ENCODE peak calls at places on chromosomes 3 and 15, in four cellular contexts. L is heart right ventricle; K is DND-41; N is CD4-positive, alpha-beta T cell. Y is an unnamed sample.

GRCh38 chr3:122679085-122679466 is 1.6 kb upstream of the PARP14 start:
- DNase-seq in K (peak), N (peak), L (peak), Y (peak)

GRCh38 chr3:55658297-55659022 is 171.4 kb upstream of the WNT5A start:
- DNase-seq in K (no peak), N (no peak), L (no peak), Y (no peak)

GRCh38 chr3:189353988-189354735 is 182.4 kb downstream of the TPRG1 start:
- DNase-seq in K (no peak), N (no peak), L (no peak), Y (no peak)

GRCh38 chr3:126517986-126518778 is 609 bp upstream of the UROC1 start:
- DNase-seq in N (no peak), K (no peak), L (no peak), Y (peak)

GRCh38 chr15:100726070-100726420 is 123.7 kb downstream of the ASB7 start:
- DNase-seq in L (no peak), N (no peak), K (no peak), Y (no peak)

GRCh38 chr3:174440350-174440716 is 418.8 kb upstream of the NAALADL2 start:
- DNase-seq in L (no peak), N (no peak), K (peak), Y (no peak)

GRCh38 chr15:59186501-59186900 is 20.1 kb upstream of the LDHAL6B start:
- DNase-seq in K (no peak), L (no peak), N (no peak), Y (no peak)

GRCh38 chr3:66101901-66102300 is 63.2 kb upstream of the MAGI1 start:
- DNase-seq in L (no peak), K (no peak), N (no peak), Y (no peak)

GRCh38 chr15:63503739-63504246 is 600 bp upstream of the USP3 start:
- DNase-seq in N (peak), L (no peak), K (peak), Y (peak)
- H3K27ac ChIP-seq in N (peak), L (peak), K (peak), Y (peak)

DNA sequence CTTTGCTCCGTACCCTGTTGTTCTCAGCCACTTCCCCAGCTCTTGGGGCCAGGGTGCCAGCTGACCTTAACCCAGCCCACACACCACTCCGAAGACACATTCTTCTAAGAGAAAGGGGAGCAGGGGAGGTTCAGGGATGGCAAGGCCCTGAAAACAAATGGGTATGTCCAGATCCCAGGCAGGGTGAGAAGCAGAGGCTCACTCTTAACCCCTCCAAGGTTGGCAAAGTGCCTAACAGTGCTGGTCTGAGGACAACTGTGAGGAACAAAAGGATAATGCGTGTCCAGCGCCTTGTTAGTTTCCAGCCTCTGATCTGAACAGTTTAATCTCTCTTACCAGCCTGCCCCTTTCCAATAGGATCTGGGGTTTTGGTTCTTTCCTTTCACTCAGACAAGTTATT is 1.5 kb downstream of the TMEM44 start:
- DNase-seq in L (no peak), N (no peak), K (peak), Y (no peak)
- H3K27ac ChIP-seq in L (no peak), N (no peak), K (no peak), Y (no peak)

DNA sequence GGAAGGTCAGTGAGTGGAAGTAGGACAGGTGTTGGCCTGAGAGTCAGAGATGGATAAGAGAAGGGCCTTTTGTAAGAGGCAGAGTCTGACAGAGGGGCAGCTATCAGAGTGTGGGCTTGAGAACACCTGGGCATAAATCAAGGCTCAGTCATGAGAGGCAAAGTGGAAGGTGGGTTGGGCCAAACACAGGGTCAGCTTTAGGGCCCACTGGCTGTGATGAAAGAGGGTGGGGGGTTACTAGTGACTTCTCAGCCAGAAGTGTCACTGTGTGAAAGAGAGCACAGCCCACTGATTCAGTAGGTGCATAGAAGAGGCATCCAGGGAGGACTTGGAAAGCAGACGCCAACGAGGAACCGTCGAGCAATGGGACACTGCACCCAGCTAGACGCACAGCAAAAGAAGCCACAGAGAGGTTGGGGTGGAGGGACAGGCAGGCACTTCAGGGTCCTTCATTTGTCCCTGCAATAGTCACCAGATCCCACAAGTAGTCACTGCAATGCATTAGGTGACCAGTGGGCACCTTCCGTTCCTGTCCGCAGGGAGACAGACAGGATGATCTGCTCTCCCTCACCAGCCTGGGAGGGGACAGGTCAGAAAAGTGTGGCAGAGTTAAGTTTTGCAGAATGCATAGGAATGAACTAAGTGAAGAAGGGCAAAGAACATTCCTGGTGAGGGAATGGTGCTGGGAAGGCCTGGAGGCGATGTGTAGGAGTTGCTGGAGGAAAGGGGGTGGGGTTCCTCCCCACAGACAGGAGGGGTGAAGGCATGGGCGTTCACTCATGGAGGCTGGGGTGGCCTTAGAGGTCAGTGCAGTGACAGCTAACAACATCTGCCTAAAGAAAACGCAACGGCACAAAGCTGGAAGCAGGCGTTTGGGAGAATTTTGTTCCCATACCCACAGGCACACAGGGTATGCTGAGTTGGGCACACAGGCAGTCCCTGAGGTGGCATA is 36.3 kb downstream of the MESD start:
- DNase-seq in L (no peak), N (no peak), K (no peak), Y (no peak)
- H3K27ac ChIP-seq in L (no peak), N (no peak), K (no peak), Y (no peak)

GRCh38 chr3:16112910-16113504 is 61.5 kb upstream of the GALNT15 start:
- DNase-seq in L (no peak), N (no peak), K (no peak), Y (no peak)
- H3K27ac ChIP-seq in L (no peak), N (no peak), K (no peak), Y (no peak)

GRCh38 chr3:9770276-9770812 is 597 bp upstream of the CAMK1 start:
- DNase-seq in N (no peak), K (no peak), L (peak), Y (peak)
- H3K27ac ChIP-seq in N (no peak), K (no peak), L (peak), Y (peak)

GRCh38 chr3:43349759-43350158 is 63.4 kb downstream of the SNRK start:
- DNase-seq in L (no peak), K (no peak), N (no peak), Y (no peak)
- H3K27ac ChIP-seq in L (peak), K (peak), N (no peak), Y (no peak)

GRCh38 chr3:184593923-184594303 is 32.3 kb downstream of the EPHB3 start:
- DNase-seq in L (no peak), K (no peak), N (no peak), Y (no peak)
- H3K27ac ChIP-seq in L (no peak), K (no peak), N (no peak), Y (no peak)

Y was measured in right cardiac atrium.